ENCODE peak calls at places on chromosomes 16 and 17, in nine cellular contexts. N, E, A, Z, F, S, M, B and O are unnamed samples.

GRCh38 chr16:10405386-10405939 is 19.6 kb downstream of the ATF7IP2 start:
- DNase-seq in N (no peak), E (no peak), A (no peak), Z (no peak), F (no peak), S (no peak), M (no peak), B (peak; percentile 42), O (no peak)

GRCh38 chr16:65867276-65867990 is 499.1 kb upstream of the CDH5 start:
- DNase-seq in N (no peak), E (no peak), A (peak; percentile 55), Z (no peak), F (no peak), S (no peak), M (no peak), B (no peak), O (no peak)

GRCh38 chr17:78572277-78573205 is 4.7 kb downstream of the DNAH17 start:
- DNase-seq in N (no peak), E (no peak), A (peak; percentile 74), Z (no peak), F (no peak), S (no peak), M (no peak), B (no peak), O (no peak)

GRCh38 chr17:59193463-59193862 is 16.4 kb upstream of the SMG8 start:
- DNase-seq in N (no peak), E (no peak), A (no peak), Z (no peak), F (no peak), S (no peak), M (no peak), B (peak; percentile 57), O (no peak)

GRCh38 chr17:76641501-76641900 is 2.1 kb downstream of the ST6GALNAC1 start:
- DNase-seq in N (no peak), E (no peak), A (no peak), Z (no peak), F (no peak), S (no peak), M (peak; percentile 87), B (peak; percentile 61), O (no peak)

GRCh38 chr16:81818514-81819304 is 39.6 kb downstream of the PLCG2 start:
- DNase-seq in N (no peak), E (no peak), A (no peak), Z (no peak), F (no peak), S (no peak), M (peak; percentile 8), B (no peak), O (no peak)

GRCh38 chr17:6546069-6546718 is 10.2 kb downstream of the PITPNM3 start:
- DNase-seq in N (no peak), E (peak; percentile 88), A (no peak), Z (no peak), F (peak; percentile 2), S (no peak), M (no peak), B (peak; percentile 60), O (no peak)

GRCh38 chr17:64074704-64075484 is 54.5 kb upstream of the ICAM2 start:
- DNase-seq in N (no peak), E (peak; percentile 12), A (no peak), Z (no peak), F (no peak), S (no peak), M (no peak), B (peak; percentile 93), O (no peak)

GRCh38 chr16:46949216-46949892 is 24.1 kb downstream of the DNAJA2 start:
- DNase-seq in N (no peak), E (no peak), A (no peak), Z (no peak), F (peak; percentile 39), S (no peak), M (peak; percentile 20), B (peak; percentile 30), O (peak; percentile 67)

GRCh38 chr16:85586360-85587145 is 26.6 kb upstream of the GSE1 start:
- DNase-seq in N (no peak), E (peak; percentile 24), A (peak; percentile 68), Z (no peak), F (no peak), S (no peak), M (no peak), B (no peak), O (no peak)